ENCODE peak calls at places on chromosome 7, in eight cellular contexts. Q is breast epithelium, Z is stomach, L is H1, C is sigmoid colon, B is HCT116, W is upper lobe of left lung, H is suprapubic skin. U is an unnamed sample.

GRCh38 chr7:77989981-77990566 is 191.5 kb downstream of the PHTF2 start:
- DNase-seq in Q (no peak), Z (peak; percentile 27), L (peak; percentile 81), C (no peak), B (no peak), W (no peak), H (no peak), U (no peak)

GRCh38 chr7:142603870-142604448 is 145.3 kb upstream of the PRSS1 start:
- DNase-seq in Q (no peak), Z (peak; percentile 39), L (peak; percentile 58), C (no peak), B (peak; percentile 53), W (no peak), H (no peak), U (peak; percentile 23)

GRCh38 chr7:100553032-100553431 is 14.0 kb downstream of the AGFG2 start:
- DNase-seq in Q (no peak), Z (no peak), L (no peak), C (no peak), B (no peak), W (no peak), H (no peak), U (no peak)

GRCh38 chr7:27840314-27840713 is 100.4 kb downstream of the TAX1BP1 start:
- DNase-seq in Q (no peak), Z (no peak), L (no peak), C (no peak), B (no peak), W (peak; percentile 45), H (no peak), U (no peak)

GRCh38 chr7:57202274-57202673 is 70.0 kb upstream of the ZNF479 start:
- DNase-seq in Q (no peak), Z (no peak), L (no peak), C (no peak), B (no peak), W (peak; percentile 27), H (no peak), U (no peak)

GRCh38 chr7:81638216-81638615 is 131.6 kb downstream of the HGF start:
- DNase-seq in Q (no peak), Z (no peak), L (no peak), C (no peak), B (no peak), W (no peak), H (no peak), U (no peak)

GRCh38 chr7:91436655-91437054 is 172.4 kb downstream of the FZD1 start:
- DNase-seq in Q (no peak), Z (no peak), L (no peak), C (no peak), B (no peak), W (no peak), H (no peak), U (no peak)

GRCh38 chr7:36082910-36083309 is 70.1 kb upstream of the EEPD1 start:
- DNase-seq in Q (no peak), Z (no peak), L (no peak), C (no peak), B (no peak), W (no peak), H (no peak), U (no peak)

GRCh38 chr7:2775376-2775775 is 68.7 kb downstream of the GNA12 start:
- DNase-seq in Q (no peak), Z (no peak), L (no peak), C (peak; percentile 87), B (no peak), W (no peak), H (no peak), U (no peak)

GRCh38 chr7:116592445-116592844 is 67.6 kb downstream of the CAV1 start:
- DNase-seq in Q (no peak), Z (peak; percentile 48), L (no peak), C (no peak), B (no peak), W (no peak), H (no peak), U (no peak)

GRCh38 chr7:136709876-136710275 is 158.6 kb upstream of the CHRM2 start:
- DNase-seq in Q (no peak), Z (no peak), L (no peak), C (no peak), B (no peak), W (no peak), H (no peak), U (no peak)

GRCh38 chr7:31444196-31444595 is 69.7 kb upstream of the ITPRID1 start:
- DNase-seq in Q (no peak), Z (no peak), L (no peak), C (no peak), B (no peak), W (no peak), H (no peak), U (no peak)

GRCh38 chr7:144513332-144513731 is 109.8 kb upstream of the NOBOX start:
- DNase-seq in Q (no peak), Z (no peak), L (no peak), C (no peak), B (peak; percentile 35), W (no peak), H (no peak), U (no peak)

GRCh38 chr7:74031403-74032190 is 3.6 kb downstream of the ELN start:
- DNase-seq in Q (no peak), Z (no peak), L (no peak), C (no peak), B (no peak), W (no peak), H (no peak), U (no peak)

GRCh38 chr7:74029094-74029785 is 1.3 kb downstream of the ELN start:
- DNase-seq in Q (no peak), Z (no peak), L (no peak), C (no peak), B (no peak), W (peak; percentile 67), H (no peak), U (no peak)

GRCh38 chr7:74028321-74028812 is 394 bp downstream of the ELN start:
- DNase-seq in Q (no peak), Z (no peak), L (no peak), C (no peak), B (no peak), W (no peak), H (no peak), U (no peak)

GRCh38 chr7:74030861-74031260 is 2.9 kb downstream of the ELN start:
- DNase-seq in Q (no peak), Z (no peak), L (no peak), C (no peak), B (no peak), W (no peak), H (no peak), U (no peak)

GRCh38 chr7:74029991-74030415 is 2.0 kb downstream of the ELN start:
- DNase-seq in Q (no peak), Z (no peak), L (no peak), C (no peak), B (no peak), W (no peak), H (no peak), U (no peak)
- H3K4me1 ChIP-seq in Q (no peaks in the 10 kb centered on the region), Z (peaks cover 91% of the 10 kb centered on the region), L (peaks cover 24% of the 10 kb centered on the region), C (no peaks in the 10 kb centered on the region), B (peaks cover 11% of the 10 kb centered on the region), W (peaks cover 53% of the 10 kb centered on the region), H (peaks cover 85% of the 10 kb centered on the region), U (peaks cover 12% of the 10 kb centered on the region)

GRCh38 chr7:130907439-130907838 is 173.4 kb upstream of the KLF14 start:
- DNase-seq in Q (no peak), Z (no peak), L (no peak), C (no peak), B (no peak), W (no peak), H (no peak), U (no peak)

GRCh38 chr7:130909881-130910672 is 176.1 kb upstream of the KLF14 start:
- DNase-seq in Q (no peak), Z (no peak), L (no peak), C (no peak), B (no peak), W (no peak), H (no peak), U (no peak)

GRCh38 chr7:130910949-130911944 is 177.2 kb upstream of the KLF14 start:
- DNase-seq in Q (no peak), Z (no peak), L (no peak), C (no peak), B (no peak), W (no peak), H (no peak), U (no peak)

GRCh38 chr7:130908345-130909160 is 174.5 kb upstream of the KLF14 start:
- DNase-seq in Q (no peak), Z (no peak), L (no peak), C (no peak), B (no peak), W (no peak), H (no peak), U (no peak)

GRCh38 chr7:130909161-130909836 is 175.3 kb upstream of the KLF14 start:
- DNase-seq in Q (no peak), Z (no peak), L (no peak), C (no peak), B (no peak), W (no peak), H (no peak), U (no peak)
- TF ChIP-seq POLR2AphosphoS5 in Q (no peak), Z (no peak), L (no peak), C (no peak), B (peak; percentile 71), W (no peak), H (no peak), U (no peak)

DNA sequence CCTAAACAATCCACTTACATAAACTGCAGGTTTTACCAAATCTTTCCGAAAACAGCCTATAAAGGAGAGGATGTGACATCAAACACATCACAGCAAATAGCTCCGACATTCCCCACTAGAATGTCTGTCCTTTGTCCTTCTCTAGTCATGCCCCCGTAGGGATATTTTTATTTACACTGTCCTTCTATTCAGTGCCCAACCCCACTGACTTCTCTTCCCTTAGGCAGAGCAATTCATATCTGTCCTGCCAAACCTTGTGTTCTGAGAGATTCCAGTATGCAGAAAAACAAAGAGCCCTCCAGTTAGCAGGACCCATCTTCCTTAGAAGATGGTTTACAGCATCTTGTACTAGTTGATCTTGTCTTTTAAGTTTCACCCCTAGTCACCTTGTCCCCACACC is 5.4 kb upstream of the GLI3 start:
- DNase-seq in Q (no peak), Z (no peak), L (no peak), C (no peak), B (no peak), W (no peak), H (no peak), U (no peak)
- TF ChIP-seq POLR2A in Q (no peak), Z (no peak), L (no peak), C (no peak), B (no peak), W (no peak), H (no peak), U (no peak)

GRCh38 chr7:1019789-1020610 is 24.3 kb upstream of the GPR146 start:
- DNase-seq in Q (no peak), Z (no peak), L (no peak), C (no peak), B (no peak), W (peak; percentile 82), H (no peak), U (no peak)

GRCh38 chr7:1021931-1022330 is 22.4 kb upstream of the GPR146 start:
- DNase-seq in Q (no peak), Z (no peak), L (no peak), C (no peak), B (no peak), W (peak; percentile 77), H (no peak), U (no peak)

GRCh38 chr7:1021366-1021765 is 23.0 kb upstream of the GPR146 start:
- DNase-seq in Q (no peak), Z (no peak), L (no peak), C (no peak), B (no peak), W (no peak), H (no peak), U (no peak)

GRCh38 chr7:1022356-1022755 is 22.0 kb upstream of the GPR146 start:
- DNase-seq in Q (no peak), Z (no peak), L (no peak), C (no peak), B (no peak), W (peak; percentile 38), H (no peak), U (no peak)

GRCh38 chr7:1020849-1021251 is 23.5 kb upstream of the GPR146 start:
- DNase-seq in Q (no peak), Z (no peak), L (no peak), C (no peak), B (no peak), W (peak; percentile 30), H (no peak), U (no peak)
- H3K4me1 ChIP-seq in Q (no peaks in the 10 kb centered on the region), Z (peaks cover 22% of the 10 kb centered on the region), L (no peaks in the 10 kb centered on the region), C (no peaks in the 10 kb centered on the region), B (no peaks in the 10 kb centered on the region), W (no peaks in the 10 kb centered on the region), H (peaks cover 10% of the 10 kb centered on the region), U (no peaks in the 10 kb centered on the region)